ENCODE peak calls at places on chromosomes 3 and 15, in nine cellular contexts. D is A549, B is Peyer's patch, C is upper lobe of left lung, O is prostate gland, X is sigmoid colon, R is ovary, Y is heart left ventricle, V is spleen. Q is an unnamed sample.

GRCh38 chr15:81887913-81888312 is 157.9 kb downstream of the MEX3B start:
- DNase-seq in V (no peak), B (no peak), O (no peak), C (no peak), X (no peak), R (no peak), Y (no peak), D (no peak), Q (no peak)

GRCh38 chr3:127456471-127457093 is 134.0 kb downstream of the TPRA1 start:
- DNase-seq in X (peak; percentile 60), C (peak; percentile 35), R (peak; percentile 38), Y (peak; percentile 47), D (no peak), B (no peak), O (peak; percentile 16), V (peak; percentile 61), Q (peak; percentile 86)

GRCh38 chr3:159988617-159989251 is at the start of gene IL12A:
- DNase-seq in V (peak; percentile 97), Y (peak; percentile 81), O (peak; percentile 62), X (peak; percentile 89), D (peak; percentile 81), C (peak; percentile 72), B (peak; percentile 84), R (peak; percentile 66), Q (peak; percentile 93)

GRCh38 chr15:60766391-60767128 is 287.6 kb upstream of the ICE2 start:
- DNase-seq in B (no peak), R (no peak), V (no peak), C (no peak), Y (no peak), X (no peak), D (no peak), O (no peak), Q (no peak)

GRCh38 chr3:127589600-127590281 is 792 bp downstream of the TPRA1 start:
- DNase-seq in B (peak; percentile 56), V (peak; percentile 93), Y (no peak), O (no peak), X (no peak), D (no peak), R (peak; percentile 28), C (peak; percentile 39), Q (peak; percentile 91)

GRCh38 chr3:35790764-35791163 is 151.4 kb downstream of the ARPP21 start:
- DNase-seq in O (no peak), B (no peak), X (no peak), Y (no peak), C (no peak), V (no peak), R (no peak), D (no peak), Q (no peak)

GRCh38 chr15:45458746-45459403 is 63.7 kb downstream of the SLC30A4 start:
- DNase-seq in D (peak; percentile 27), R (peak; percentile 48), Y (peak; percentile 44), X (peak; percentile 76), B (peak; percentile 68), O (peak; percentile 70), V (peak; percentile 87), C (peak; percentile 78), Q (peak; percentile 94)

GRCh38 chr3:141308588-141309218 is 59.6 kb upstream of the ZBTB38 start:
- DNase-seq in R (peak; percentile 47), X (no peak), C (peak; percentile 70), Y (peak; percentile 56), O (peak; percentile 63), V (no peak), B (peak; percentile 71), D (peak; percentile 81), Q (no peak)

GRCh38 chr3:107222927-107223326 is 154.3 kb upstream of the CCDC54 start:
- DNase-seq in R (no peak), O (no peak), D (no peak), B (no peak), X (no peak), V (no peak), C (no peak), Y (no peak), Q (no peak)

GRCh38 chr3:154105218-154105975 is 15.8 kb upstream of the ARHGEF26 start:
- DNase-seq in V (no peak), O (no peak), R (no peak), C (peak; percentile 85), X (no peak), D (no peak), B (no peak), Y (no peak), Q (no peak)

GRCh38 chr15:70488002-70488605 is 275.3 kb downstream of the UACA start:
- DNase-seq in B (peak; percentile 83), D (peak; percentile 80), Y (peak; percentile 59), O (peak; percentile 64), C (peak; percentile 81), X (peak; percentile 82), V (peak; percentile 89), R (peak; percentile 38), Q (peak; percentile 67)

GRCh38 chr3:88105325-88105724 is 44.4 kb upstream of the C3orf38 start:
- DNase-seq in O (no peak), R (no peak), V (no peak), X (no peak), D (no peak), C (no peak), Y (no peak), B (no peak), Q (no peak)

GRCh38 chr15:62469874-62470688 is 305.0 kb upstream of the C2CD4B start:
- DNase-seq in Y (peak; percentile 77), O (no peak), D (no peak), V (no peak), R (no peak), X (peak; percentile 87), B (no peak), C (peak; percentile 36), Q (peak; percentile 54)

GRCh38 chr3:102492300-102492699 is 57.5 kb downstream of the ZPLD1 start:
- DNase-seq in B (no peak), X (no peak), V (peak; percentile 67), C (no peak), Y (no peak), D (no peak), R (no peak), O (no peak), Q (no peak)

GRCh38 chr3:143529018-143529478 is 319.2 kb downstream of the SLC9A9 start:
- DNase-seq in O (peak; percentile 15), B (no peak), V (peak; percentile 86), X (no peak), C (peak; percentile 33), Y (no peak), R (no peak), D (no peak), Q (no peak)

GRCh38 chr3:83928391-83928790 is 1030.4 kb upstream of the CADM2 start:
- DNase-seq in Y (no peak), R (no peak), V (no peak), B (no peak), X (no peak), D (peak; percentile 60), C (no peak), O (no peak), Q (no peak)

GRCh38 chr3:8499181-8499611 is 2.4 kb upstream of the LMCD1 start:
- DNase-seq in R (no peak), V (no peak), X (no peak), B (no peak), D (no peak), C (no peak), O (peak; percentile 75), Y (no peak), Q (no peak)

GRCh38 chr15:98799461-98799971 is 151.2 kb downstream of the IGF1R start:
- DNase-seq in C (no peak), V (no peak), R (no peak), D (peak; percentile 61), Y (no peak), O (no peak), X (no peak), B (no peak), Q (no peak)

GRCh38 chr3:141225939-141226338 is 5.7 kb upstream of the PXYLP1 start:
- DNase-seq in R (no peak), Y (no peak), C (no peak), O (no peak), V (no peak), B (no peak), D (no peak), X (no peak), Q (no peak)

GRCh38 chr3:18199757-18200156 is 225.4 kb downstream of the SATB1 start:
- DNase-seq in O (no peak), V (no peak), Y (no peak), X (no peak), R (no peak), C (no peak), D (no peak), B (no peak), Q (no peak)
- TF ChIP-seq POLR2A in O (no peak), V (no peak), Y (no peak), X (no peak), R (no peak), C (no peak), D (no peak), B (no peak), Q (no peak)

GRCh38 chr3:14991148-14991742 is 43.9 kb downstream of the NR2C2 start:
- DNase-seq in D (no peak), X (no peak), R (no peak), V (no peak), O (no peak), C (no peak), B (no peak), Y (no peak), Q (no peak)

GRCh38 chr3:14989943-14990753 is 42.8 kb downstream of the NR2C2 start:
- DNase-seq in X (no peak), D (peak; percentile 12), O (no peak), C (no peak), V (no peak), B (no peak), R (peak; percentile 30), Y (peak; percentile 56), Q (no peak)

GRCh38 chr3:14984581-14985113 is 37.3 kb downstream of the NR2C2 start:
- DNase-seq in O (no peak), R (no peak), C (no peak), V (no peak), X (no peak), Y (no peak), B (no peak), D (no peak), Q (no peak)

GRCh38 chr3:14991818-14992612 is 44.6 kb downstream of the NR2C2 start:
- DNase-seq in O (no peak), C (no peak), V (no peak), B (no peak), Y (no peak), D (no peak), X (no peak), R (no peak), Q (no peak)

GRCh38 chr3:14988988-14989394 is 41.6 kb downstream of the NR2C2 start:
- DNase-seq in B (no peak), D (peak; percentile 22), V (no peak), O (no peak), X (no peak), Y (no peak), C (no peak), R (no peak), Q (no peak)
- TF ChIP-seq POLR2A in B (no peak), D (no peak), V (no peak), O (no peak), X (no peak), Y (no peak), C (no peak), R (no peak), Q (no peak)

GRCh38 chr3:172138792-172139507 is 99.6 kb downstream of the FNDC3B start:
- DNase-seq in X (peak; percentile 79), B (no peak), V (no peak), C (peak; percentile 86), D (peak; percentile 57), R (no peak), O (no peak), Y (peak; percentile 63), Q (no peak)
- TF ChIP-seq POLR2A in X (no peak), B (no peak), V (no peak), C (no peak), D (no peak), R (no peak), O (no peak), Y (no peak), Q (no peak)

GRCh38 chr3:187139126-187139894 is at the start of gene RPL39L:
- DNase-seq in B (peak; percentile 79), X (peak; percentile 87), D (peak; percentile 87), V (peak; percentile 97), C (peak; percentile 80), O (peak; percentile 68), R (peak; percentile 50), Y (peak; percentile 79), Q (peak; percentile 95)
- TF ChIP-seq POLR2A in B (peak; percentile 23), X (no peak), D (peak; percentile 76), V (no peak), C (peak; percentile 14), O (peak; percentile 38), R (no peak), Y (peak; percentile 42), Q (no peak)